ENCODE peak calls at places on chromosomes 3 and 15, in eight cellular contexts. U is fibroblast of mammary gland, X is kidney epithelial cell, E is GM20000, F is suprapubic skin, Y is AG10803, I is choroid plexus epithelial cell, C is HCT116. H is an unnamed sample.

GRCh38 chr3:86949850-86950249 is 41.1 kb downstream of the VGLL3 start:
- DNase-seq in I (peak), X (no peak), F (no peak), U (peak), E (no peak), C (no peak), Y (peak), H (no peak)

GRCh38 chr3:40713306-40713705 is 188.5 kb downstream of the ZNF621 start:
- DNase-seq in Y (no peak), X (no peak), C (no peak), F (no peak), E (no peak), U (no peak), I (no peak), H (no peak)

GRCh38 chr3:38327335-38328009 is 19.1 kb upstream of the XYLB start:
- DNase-seq in Y (peak), C (peak), X (peak), I (peak), E (no peak), F (no peak), U (peak), H (no peak)

GRCh38 chr3:129384594-129385323 is 43.7 kb downstream of the EFCAB12 start:
- DNase-seq in I (no peak), Y (no peak), X (no peak), E (no peak), C (no peak), F (no peak), U (no peak), H (no peak)

GRCh38 chr15:83380026-83380425 is 67.1 kb upstream of the SH3GL3 start:
- DNase-seq in F (no peak), X (peak), U (peak), E (no peak), Y (peak), I (no peak), C (peak), H (no peak)

GRCh38 chr3:139113231-139113749 is 68.6 kb upstream of the PRR23C start:
- DNase-seq in C (peak), U (no peak), X (no peak), F (peak), Y (no peak), I (no peak), E (no peak), H (no peak)

GRCh38 chr3:144282313-144282712 is 310.7 kb downstream of the DIPK2A start:
- DNase-seq in Y (no peak), X (no peak), U (no peak), F (no peak), C (no peak), I (no peak), E (no peak), H (no peak)

GRCh38 chr3:181709537-181710279 is 2.0 kb upstream of the SOX2 start:
- DNase-seq in I (peak), C (peak), U (peak), X (peak), F (no peak), E (peak), Y (peak), H (peak)

GRCh38 chr15:66766282-66767228 is 64.5 kb downstream of the SMAD6 start:
- DNase-seq in I (peak), U (peak), C (no peak), X (no peak), E (no peak), Y (peak), F (no peak), H (no peak)

GRCh38 chr3:112775011-112775742 is 71.5 kb downstream of the CD200R1L start:
- DNase-seq in Y (peak), E (no peak), F (no peak), I (peak), U (peak), X (no peak), C (no peak), H (no peak)

GRCh38 chr3:55807210-55807609 is 320.1 kb upstream of the WNT5A start:
- DNase-seq in U (no peak), F (no peak), I (no peak), X (no peak), Y (no peak), E (no peak), C (no peak), H (no peak)

GRCh38 chr3:49638445-49638844 is 35.7 kb upstream of the APEH start:
- DNase-seq in I (peak), C (peak), E (no peak), Y (peak), X (no peak), F (no peak), U (peak), H (no peak)

GRCh38 chr3:72938471-72939265 is 50.8 kb downstream of the GXYLT2 start:
- DNase-seq in Y (peak), C (peak), I (peak), X (peak), F (peak), U (peak), E (peak), H (peak)

GRCh38 chr3:24242012-24242698 is 252.5 kb downstream of the THRB start:
- DNase-seq in F (no peak), Y (peak), X (no peak), I (peak), E (no peak), C (no peak), U (peak), H (no peak)

GRCh38 chr3:129592362-129593150 is 13.9 kb downstream of the PLXND1 start:
- DNase-seq in Y (no peak), I (peak), C (no peak), E (no peak), F (peak), X (no peak), U (peak), H (no peak)

GRCh38 chr3:71423151-71423906 is 160.2 kb downstream of the FOXP1 start:
- DNase-seq in E (no peak), C (no peak), F (no peak), U (peak), I (no peak), Y (no peak), X (no peak), H (no peak)

GRCh38 chr15:42131006-42131405 is 25.4 kb downstream of the PLA2G4F start:
- DNase-seq in E (no peak), F (no peak), Y (no peak), I (no peak), X (no peak), U (no peak), C (no peak), H (no peak)

GRCh38 chr3:194773666-194774455 is 88.2 kb downstream of the FAM43A start:
- DNase-seq in F (no peak), E (no peak), C (no peak), U (peak), Y (peak), I (no peak), X (no peak), H (no peak)

GRCh38 chr3:72816843-72817485 is 31.3 kb downstream of the SHQ1 start:
- DNase-seq in Y (no peak), C (no peak), I (no peak), E (no peak), X (no peak), U (no peak), F (no peak), H (no peak)

GRCh38 chr3:46700772-46701171 is 420 bp upstream of the TMIE start:
- DNase-seq in X (no peak), I (no peak), E (no peak), U (no peak), C (no peak), F (no peak), Y (no peak), H (no peak)

GRCh38 chr3:179528786-179529185 is 33.9 kb upstream of the ACTL6A start:
- DNase-seq in U (peak), E (no peak), Y (no peak), X (peak), C (no peak), I (no peak), F (no peak), H (no peak)

GRCh38 chr3:19881036-19881435 is 53.0 kb downstream of the EFHB start:
- DNase-seq in Y (no peak), X (no peak), F (no peak), C (no peak), E (no peak), U (no peak), I (no peak), H (no peak)

GRCh38 chr3:56902468-56903159 is 100.9 kb upstream of the ARHGEF3 start:
- DNase-seq in I (no peak), E (no peak), U (no peak), Y (no peak), X (no peak), F (no peak), C (no peak), H (no peak)

GRCh38 chr15:100114526-100114925 is 227.2 kb downstream of the ADAMTS17 start:
- DNase-seq in F (no peak), C (no peak), U (peak), X (no peak), E (no peak), I (peak), Y (peak), H (no peak)

GRCh38 chr3:115676336-115676735 is 53.0 kb downstream of the GAP43 start:
- DNase-seq in X (no peak), Y (no peak), U (no peak), E (no peak), F (no peak), I (no peak), C (no peak), H (no peak)

GRCh38 chr3:115673860-115674259 is 50.5 kb downstream of the GAP43 start:
- DNase-seq in C (no peak), X (no peak), U (no peak), F (no peak), E (no peak), I (no peak), Y (no peak), H (no peak)

GRCh38 chr3:115667175-115668065 is 44.1 kb downstream of the GAP43 start:
- DNase-seq in E (no peak), U (peak), Y (no peak), I (peak), C (no peak), X (no peak), F (no peak), H (no peak)

GRCh38 chr3:115670911-115671310 is 47.6 kb downstream of the GAP43 start:
- DNase-seq in I (no peak), U (no peak), C (no peak), E (no peak), F (no peak), X (no peak), Y (peak), H (no peak)

DNA sequence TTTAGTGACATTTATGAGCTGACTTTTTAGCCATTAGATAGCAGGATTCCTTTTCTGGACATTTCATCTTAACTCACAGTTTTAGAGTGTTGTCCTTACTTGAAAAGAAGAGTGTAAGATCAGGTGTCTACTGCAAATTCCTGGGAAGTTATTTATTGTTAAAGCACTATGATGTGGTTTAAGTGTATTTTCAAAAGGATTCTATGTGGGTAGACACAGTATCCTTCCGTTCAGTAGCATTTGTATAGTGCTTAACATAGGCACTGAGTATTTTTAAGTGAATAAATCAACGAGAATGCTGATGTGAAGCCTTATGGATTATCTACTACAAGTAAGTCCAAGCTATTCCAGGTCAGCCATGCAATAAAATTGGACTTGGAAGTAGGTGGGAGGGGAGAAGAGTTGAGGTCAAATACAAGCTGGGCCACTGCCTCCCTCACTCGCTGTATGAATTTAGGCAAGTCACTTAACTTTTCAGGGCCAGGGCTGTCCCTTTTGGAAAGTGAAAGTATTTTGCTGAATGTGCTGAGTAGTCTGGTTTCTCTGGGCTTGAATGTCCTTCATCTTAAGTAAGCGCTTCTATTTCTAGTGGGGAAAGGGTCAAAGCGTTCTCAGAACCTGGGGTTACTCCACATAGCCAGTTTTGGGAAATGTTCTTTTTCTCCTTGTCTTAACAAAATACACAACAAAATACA is 48.6 kb downstream of the GAP43 start:
- DNase-seq in I (peak), Y (no peak), E (no peak), U (peak), X (no peak), F (no peak), C (no peak), H (no peak)
- TF ChIP-seq CTCF in I (no peak), Y (no peak), E (no peak), U (no peak), X (no peak), F (no peak), C (no peak), H (no peak)

GRCh38 chr3:36837089-36837488 is 72.7 kb upstream of the DCLK3 start:
- DNase-seq in I (peak), U (no peak), Y (no peak), F (no peak), X (no peak), C (no peak), E (no peak), H (no peak)
- TF ChIP-seq CTCF in I (peak), U (peak), Y (no peak), F (no peak), X (no peak), C (peak), E (no peak), H (no peak)

GRCh38 chr15:73467758-73468157 is 24.8 kb downstream of the REC114 start:
- DNase-seq in I (no peak), X (no peak), C (no peak), U (no peak), F (no peak), E (no peak), Y (no peak), H (no peak)

GRCh38 chr15:73460662-73461061 is 17.7 kb downstream of the REC114 start:
- DNase-seq in X (no peak), U (no peak), E (no peak), I (no peak), F (no peak), C (no peak), Y (no peak), H (no peak)

DNA sequence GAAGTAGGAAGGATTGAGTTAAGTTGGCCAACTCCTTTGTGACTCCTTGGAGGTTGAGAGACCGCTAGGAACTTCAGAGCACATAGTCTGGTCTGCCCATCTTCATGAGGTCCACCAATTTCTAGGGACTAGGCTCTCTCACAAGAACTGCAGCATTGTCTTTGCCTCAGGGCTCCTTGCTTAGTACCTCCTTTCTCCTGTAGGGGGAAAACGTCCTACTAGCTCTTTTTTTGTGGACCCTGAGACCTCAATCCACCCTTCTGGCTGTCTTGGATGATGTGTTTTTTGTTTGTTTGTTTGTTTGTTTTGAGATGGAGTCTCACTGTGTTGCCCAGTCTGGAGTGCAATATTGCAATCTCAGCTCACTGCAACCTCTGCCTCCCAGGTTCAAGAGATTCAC is 21.6 kb downstream of the REC114 start:
- DNase-seq in X (no peak), E (no peak), I (peak), F (no peak), U (no peak), Y (no peak), C (no peak), H (no peak)
- TF ChIP-seq CTCF in X (peak), E (no peak), I (peak), F (no peak), U (peak), Y (peak), C (peak), H (no peak)

GRCh38 chr3:187924651-187925050 is 179.4 kb upstream of the BCL6 start:
- DNase-seq in F (no peak), C (no peak), Y (no peak), E (no peak), I (no peak), U (no peak), X (no peak), H (no peak)
- TF ChIP-seq CTCF in F (no peak), C (no peak), Y (no peak), E (no peak), I (no peak), U (no peak), X (no peak), H (no peak)

GRCh38 chr15:63823253-63823844 is 10.4 kb downstream of the HERC1 start:
- DNase-seq in X (no peak), C (no peak), I (no peak), Y (no peak), E (no peak), F (no peak), U (no peak), H (no peak)

GRCh38 chr15:63827113-63827512 is 6.6 kb downstream of the HERC1 start:
- DNase-seq in I (no peak), U (no peak), X (no peak), C (no peak), E (no peak), Y (no peak), F (no peak), H (no peak)

GRCh38 chr15:63824570-63824969 is 9.2 kb downstream of the HERC1 start:
- DNase-seq in U (no peak), Y (no peak), F (no peak), E (no peak), C (no peak), I (no peak), X (no peak), H (no peak)

GRCh38 chr15:63830113-63830512 is 3.6 kb downstream of the HERC1 start:
- DNase-seq in C (no peak), U (no peak), Y (no peak), I (no peak), X (no peak), E (no peak), F (no peak), H (no peak)

DNA sequence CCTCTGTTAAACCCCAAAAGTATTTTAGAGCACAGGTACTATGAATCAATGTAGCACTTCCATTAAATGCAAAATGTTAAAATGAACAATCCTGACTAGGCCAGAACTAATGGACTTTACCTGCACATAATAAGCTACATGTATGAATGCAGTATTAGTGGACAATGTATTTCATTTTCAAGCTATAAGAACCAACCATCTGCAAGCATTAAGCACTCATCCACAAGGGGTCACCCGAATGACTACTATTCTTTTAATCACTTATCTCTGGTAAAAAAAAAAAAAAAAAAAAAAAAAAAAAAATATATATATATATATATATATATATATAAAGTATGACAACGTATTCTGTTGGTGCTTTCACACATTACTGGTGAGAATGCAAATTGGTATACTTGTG is 7.2 kb downstream of the HERC1 start:
- DNase-seq in E (no peak), F (no peak), X (no peak), Y (peak), U (peak), C (no peak), I (peak), H (no peak)
- TF ChIP-seq CTCF in E (no peak), F (no peak), X (no peak), Y (peak), U (peak), C (no peak), I (peak), H (no peak)

DNA sequence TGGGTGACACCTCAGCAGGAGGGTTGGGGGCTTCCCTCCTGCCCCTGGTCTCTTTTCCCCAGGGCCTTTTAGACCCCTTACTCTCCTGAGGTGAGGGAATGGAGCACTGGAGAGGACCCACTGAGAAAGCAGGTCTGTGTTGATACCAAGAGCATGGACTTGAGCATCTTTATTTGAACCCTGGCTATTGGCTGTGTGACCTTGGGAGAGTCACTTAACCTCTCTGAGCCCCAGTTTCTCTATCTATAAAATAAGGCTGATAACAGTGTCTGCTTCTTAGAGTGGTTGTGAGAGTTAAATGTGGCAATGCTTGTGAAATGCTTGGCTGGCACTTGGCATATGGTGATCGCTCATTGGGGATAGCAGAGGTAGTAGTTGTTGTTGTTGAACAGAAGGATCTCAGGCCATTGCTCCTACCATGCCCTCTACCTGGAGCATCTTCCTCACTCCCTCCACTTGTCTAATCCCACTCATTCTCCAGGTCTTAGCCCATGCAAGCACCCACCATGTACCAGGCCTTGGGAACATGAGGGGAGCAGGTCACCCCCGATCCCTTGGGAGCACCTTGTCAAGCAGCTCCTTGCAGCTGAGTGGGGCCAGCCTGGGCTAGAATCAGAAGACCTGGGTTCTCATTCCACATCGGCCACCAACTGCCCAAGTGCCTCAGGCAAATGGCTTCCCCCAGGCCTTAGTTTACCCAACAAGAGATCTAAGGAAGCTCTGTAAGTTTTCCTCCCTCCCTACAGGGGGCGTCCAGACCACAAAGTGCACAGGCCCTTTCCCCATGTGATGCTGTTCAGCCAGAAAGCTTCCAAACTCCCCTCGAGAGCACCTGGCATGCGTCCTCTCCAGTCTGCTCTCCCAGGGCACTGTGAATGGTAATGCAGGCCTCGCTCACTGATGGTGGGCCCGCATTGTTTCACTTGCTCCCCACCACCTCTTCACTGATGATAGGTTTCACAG is 96.7 kb downstream of the LSM3 start:
- DNase-seq in U (peak), Y (no peak), E (no peak), F (no peak), I (peak), C (peak), X (no peak), H (no peak)
- TF ChIP-seq CTCF in U (peak), Y (peak), E (no peak), F (no peak), I (peak), C (peak), X (peak), H (no peak)

H was measured in omental fat pad.